ENCODE peak calls at places on chromosomes 2 and 18, in seven cellular contexts. Z is AG08396; D is HEK293T; J is germinal center; O is stimulated activated CD8-positive, alpha-beta memory T cell treated with anti-CD3 and anti-CD28 coated beads, Interleukin-4, amount 100 ng/mL, for 1 hour; B is stimulated activated naive B cell treated with anti-CD40 and anti-IgM and Interleukin-4, amounts not matched to agents 10 μg/mL and 1 μg/mL and 100 μg/mL, for 72 hours; F is amniotic stem cell. Q is an unnamed sample.

GRCh38 chr2:164430166-164430783 is 191.0 kb downstream of the GRB14 start:
- DNase-seq in Z (peak), D (peak), J (no peak), O (no peak), B (no peak), F (peak), Q (peak)

GRCh38 chr2:233221378-233222063 is 30.0 kb upstream of the ATG16L1 start:
- DNase-seq in Z (no peak), D (no peak), J (no peak), O (no peak), B (no peak), F (no peak), Q (no peak)

GRCh38 chr2:1869987-1870386 is 125.7 kb upstream of the PXDN start:
- DNase-seq in Z (no peak), D (no peak), J (no peak), O (no peak), B (no peak), F (no peak), Q (no peak)

GRCh38 chr18:60936101-60936500 is 397.1 kb upstream of the CDH20 start:
- DNase-seq in Z (no peak), D (no peak), J (no peak), O (no peak), B (no peak), F (no peak), Q (no peak)

GRCh38 chr2:184560603-184561002 is 37.7 kb upstream of the ZNF804A start:
- DNase-seq in Z (no peak), D (no peak), J (no peak), O (no peak), B (no peak), F (no peak), Q (no peak)

GRCh38 chr2:213288913-213289700 is 4.8 kb downstream of the SPAG16 start:
- DNase-seq in Z (no peak), D (no peak), J (no peak), O (no peak), B (no peak), F (no peak), Q (no peak)

GRCh38 chr2:56589820-56590219 is 406.0 kb downstream of the CCDC85A start:
- DNase-seq in Z (no peak), D (no peak), J (no peak), O (no peak), B (no peak), F (no peak), Q (no peak)

GRCh38 chr2:154240316-154240715 is 368.6 kb downstream of the GALNT13 start:
- DNase-seq in Z (no peak), D (no peak), J (no peak), O (no peak), B (no peak), F (no peak), Q (no peak)

GRCh38 chr2:43890855-43891254 is 52.1 kb downstream of the ABCG8 start:
- DNase-seq in Z (no peak), D (no peak), J (no peak), O (no peak), B (no peak), F (no peak), Q (no peak)

GRCh38 chr2:161373939-161374338 is 42.2 kb upstream of the TBR1 start:
- DNase-seq in Z (peak), D (no peak), J (no peak), O (no peak), B (no peak), F (no peak), Q (no peak)

GRCh38 chr18:37430346-37431076 is 135.1 kb downstream of the CELF4 start:
- DNase-seq in Z (no peak), D (peak), J (no peak), O (no peak), B (no peak), F (no peak), Q (no peak)

GRCh38 chr2:127121776-127122176 is 14.8 kb upstream of the BIN1 start:
- DNase-seq in Z (peak), D (no peak), J (no peak), O (no peak), B (no peak), F (no peak), Q (no peak)

GRCh38 chr2:190318931-190319556 is 582 bp downstream of the HIBCH start:
- DNase-seq in Z (no peak), D (peak), J (peak), O (no peak), B (no peak), F (no peak), Q (no peak)

GRCh38 chr18:3789525-3789924 is 339.6 kb downstream of the TGIF1 start:
- DNase-seq in Z (no peak), D (no peak), J (no peak), O (no peak), B (no peak), F (no peak), Q (no peak)

GRCh38 chr18:57397440-57397839 is 37.7 kb upstream of the ONECUT2 start:
- DNase-seq in Z (peak), D (no peak), J (no peak), O (no peak), B (no peak), F (no peak), Q (no peak)

GRCh38 chr18:8548186-8548585 is 61.1 kb upstream of the RAB12 start:
- DNase-seq in Z (peak), D (no peak), J (no peak), O (no peak), B (no peak), F (no peak), Q (no peak)

GRCh38 chr2:239695106-239695727 is 294.4 kb upstream of the HDAC4 start:
- DNase-seq in Z (no peak), D (no peak), J (no peak), O (no peak), B (no peak), F (no peak), Q (no peak)

GRCh38 chr2:111973701-111974100 is 75.3 kb downstream of the MERTK start:
- DNase-seq in Z (no peak), D (no peak), J (no peak), O (no peak), B (no peak), F (no peak), Q (no peak)

GRCh38 chr18:37698508-37699035 is 133.0 kb upstream of the CELF4 start:
- DNase-seq in Z (no peak), D (no peak), J (no peak), O (no peak), B (no peak), F (no peak), Q (no peak)

GRCh38 chr2:228731517-228731916 is 539.6 kb downstream of the PID1 start:
- DNase-seq in Z (peak), D (no peak), J (no peak), O (no peak), B (no peak), F (peak), Q (no peak)

GRCh38 chr2:6934758-6935638 is 17.8 kb downstream of the RNF144A start:
- DNase-seq in Z (no peak), D (no peak), J (no peak), O (no peak), B (no peak), F (no peak), Q (no peak)

GRCh38 chr2:26024260-26024659 is 9.6 kb upstream of the RAB10 start:
- DNase-seq in Z (no peak), D (no peak), J (no peak), O (no peak), B (no peak), F (no peak), Q (no peak)